ENCODE peak calls at places on chromosome 12, in nine cellular contexts. M is neural crest cell, A is SW480, H is MM.1S, E is left colon, R is NCI-H2081, C is GM20000, J is tibial nerve, T is RKO. Q is an unnamed sample.

GRCh38 chr12:56699020-56699661 is 11.1 kb upstream of the PTGES3 start:
- DNase-seq in M (no peak), A (no peak), H (peak), E (no peak), R (no peak), C (no peak), J (no peak), T (no peak), Q (no peak)

GRCh38 chr12:131555197-131555820 is 155.6 kb upstream of the SFSWAP start:
- DNase-seq in M (no peak), A (no peak), H (no peak), E (no peak), R (no peak), C (no peak), J (no peak), T (no peak), Q (no peak)

GRCh38 chr12:54428050-54429013 is 9.3 kb upstream of the ITGA5 start:
- DNase-seq in M (no peak), A (no peak), H (no peak), E (no peak), R (no peak), C (no peak), J (no peak), T (peak), Q (no peak)

GRCh38 chr12:6963016-6963731 is 7.3 kb downstream of the PHB2 start:
- DNase-seq in M (no peak), A (peak), H (no peak), E (peak), R (peak), C (no peak), J (no peak), T (no peak), Q (peak)

GRCh38 chr12:57726884-57727757 is 11.4 kb downstream of the AGAP2 start:
- DNase-seq in M (no peak), A (no peak), H (no peak), E (no peak), R (no peak), C (peak), J (no peak), T (no peak), Q (no peak)

GRCh38 chr12:43332977-43333649 is 218.9 kb downstream of the ADAMTS20 start:
- DNase-seq in M (no peak), A (peak), H (no peak), E (no peak), R (no peak), C (no peak), J (no peak), T (no peak), Q (no peak)

GRCh38 chr12:401235-402126 is at the start of gene CCDC77:
- DNase-seq in M (peak), A (peak), H (peak), E (peak), R (no peak), C (peak), J (peak), T (peak), Q (peak)

GRCh38 chr12:126509587-126509986 is 1444.4 kb downstream of the AACS start:
- DNase-seq in M (no peak), A (no peak), H (no peak), E (no peak), R (no peak), C (no peak), J (no peak), T (no peak), Q (no peak)

GRCh38 chr12:571795-572531 is 91.3 kb downstream of the NINJ2 start:
- DNase-seq in M (no peak), A (peak), H (no peak), E (no peak), R (no peak), C (no peak), J (no peak), T (peak), Q (no peak)

GRCh38 chr12:68263366-68263765 is 10.0 kb upstream of the IL22 start:
- DNase-seq in M (no peak), A (no peak), H (no peak), E (no peak), R (no peak), C (no peak), J (no peak), T (no peak), Q (no peak)

GRCh38 chr12:30416631-30417030 is 279.0 kb downstream of the IPO8 start:
- DNase-seq in M (no peak), A (no peak), H (no peak), E (no peak), R (no peak), C (no peak), J (no peak), T (no peak), Q (no peak)

GRCh38 chr12:9065607-9065856 is 50.2 kb downstream of the A2M start:
- DNase-seq in M (no peak), A (no peak), H (no peak), E (no peak), R (no peak), C (no peak), J (no peak), T (no peak), Q (no peak)

GRCh38 chr12:45342171-45342570 is 126.3 kb downstream of the ANO6 start:
- DNase-seq in M (no peak), A (no peak), H (no peak), E (no peak), R (no peak), C (no peak), J (no peak), T (no peak), Q (no peak)

GRCh38 chr12:1220127-1221092 is 229.4 kb downstream of the ERC1 start:
- DNase-seq in M (no peak), A (no peak), H (no peak), E (peak), R (peak), C (no peak), J (no peak), T (no peak), Q (peak)

GRCh38 chr12:54304187-54304810 is 3.5 kb upstream of the NFE2 start:
- DNase-seq in M (no peak), A (peak), H (no peak), E (peak), R (peak), C (no peak), J (peak), T (no peak), Q (peak)

GRCh38 chr12:43841253-43841652 is 5.4 kb downstream of the TMEM117 start:
- DNase-seq in M (no peak), A (no peak), H (no peak), E (no peak), R (no peak), C (no peak), J (no peak), T (no peak), Q (no peak)

GRCh38 chr12:49838973-49839633 is 3.8 kb downstream of the BCDIN3D start:
- DNase-seq in M (peak), A (peak), H (peak), E (peak), R (peak), C (peak), J (no peak), T (peak), Q (no peak)

GRCh38 chr12:44573723-44574122 is 302.4 kb downstream of the NELL2 start:
- DNase-seq in M (no peak), A (no peak), H (no peak), E (no peak), R (no peak), C (no peak), J (no peak), T (no peak), Q (no peak)

GRCh38 chr12:90253674-90254181 is 545.1 kb upstream of the ATP2B1 start:
- DNase-seq in M (no peak), A (peak), H (peak), E (peak), R (peak), C (peak), J (peak), T (peak), Q (no peak)

GRCh38 chr12:95481072-95481471 is 7.1 kb downstream of the METAP2 start:
- DNase-seq in M (no peak), A (no peak), H (no peak), E (no peak), R (no peak), C (no peak), J (no peak), T (no peak), Q (no peak)

GRCh38 chr12:67710582-67710981 is 62.0 kb downstream of the DYRK2 start:
- DNase-seq in M (no peak), A (peak), H (no peak), E (peak), R (no peak), C (peak), J (no peak), T (peak), Q (peak)

GRCh38 chr12:26527702-26528101 is 305.3 kb downstream of the ITPR2 start:
- DNase-seq in M (no peak), A (no peak), H (no peak), E (no peak), R (no peak), C (no peak), J (no peak), T (no peak), Q (no peak)

GRCh38 chr12:3342051-3342450 is 149.0 kb upstream of the PRMT8 start:
- DNase-seq in M (peak), A (peak), H (no peak), E (peak), R (peak), C (peak), J (no peak), T (no peak), Q (peak)

GRCh38 chr12:93127582-93128331 is 198.7 kb upstream of the EEA1 start:
- DNase-seq in M (no peak), A (peak), H (no peak), E (peak), R (peak), C (no peak), J (no peak), T (no peak), Q (peak)

GRCh38 chr12:53047221-53048032 is 2.4 kb upstream of the TNS2 start:
- DNase-seq in M (peak), A (peak), H (peak), E (peak), R (peak), C (peak), J (peak), T (peak), Q (peak)

Q was measured in prostate gland.